ENCODE peak calls at places on chromosomes 4 and X, in eight cellular contexts. One of them, this sample, is unnamed.

GRCh38 chr4:128287159-128287870 is at the start of gene PGRMC2:
- DNase-seq in ovary: peak; percentile 59
- DNase-seq in smooth muscle cell of the brain vasculature: no peak
- DNase-seq in activated naive CD4-positive, alpha-beta T cell treated with anti-CD3 and anti-CD28 coated beads, Interleukin-2, amount 10 ng/mL, durations not matched to agents 7 days and 5 days: no peak
- DNase-seq in A549: peak; percentile 48
- DNase-seq in IMR-90: peak; percentile 37
- DNase-seq in cardiac muscle cell: no peak
- DNase-seq in psoas muscle: no peak
- DNase-seq in this sample: no peak

GRCh38 chr4:179472164-179472563 is 2029.9 kb upstream of the AGA start:
- DNase-seq in ovary: no peak
- DNase-seq in smooth muscle cell of the brain vasculature: no peak
- DNase-seq in activated naive CD4-positive, alpha-beta T cell treated with anti-CD3 and anti-CD28 coated beads, Interleukin-2, amount 10 ng/mL, durations not matched to agents 7 days and 5 days: no peak
- DNase-seq in A549: no peak
- DNase-seq in IMR-90: no peak
- DNase-seq in cardiac muscle cell: no peak
- DNase-seq in psoas muscle: no peak
- DNase-seq in this sample: no peak

GRCh38 chr4:6781113-6781512 is 1.4 kb upstream of the KIAA0232 start:
- DNase-seq in ovary: no peak
- DNase-seq in smooth muscle cell of the brain vasculature: no peak
- DNase-seq in activated naive CD4-positive, alpha-beta T cell treated with anti-CD3 and anti-CD28 coated beads, Interleukin-2, amount 10 ng/mL, durations not matched to agents 7 days and 5 days: no peak
- DNase-seq in A549: no peak
- DNase-seq in IMR-90: no peak
- DNase-seq in cardiac muscle cell: no peak
- DNase-seq in psoas muscle: no peak
- DNase-seq in this sample: peak; percentile 71

GRCh38 chr4:11609751-11610150 is 181.1 kb upstream of the HS3ST1 start:
- DNase-seq in ovary: no peak
- DNase-seq in smooth muscle cell of the brain vasculature: no peak
- DNase-seq in activated naive CD4-positive, alpha-beta T cell treated with anti-CD3 and anti-CD28 coated beads, Interleukin-2, amount 10 ng/mL, durations not matched to agents 7 days and 5 days: no peak
- DNase-seq in A549: no peak
- DNase-seq in IMR-90: no peak
- DNase-seq in cardiac muscle cell: no peak
- DNase-seq in psoas muscle: no peak
- DNase-seq in this sample: no peak

GRCh38 chr4:184359905-184360304 is 114.4 kb downstream of the IRF2 start:
- DNase-seq in ovary: no peak
- DNase-seq in smooth muscle cell of the brain vasculature: no peak
- DNase-seq in activated naive CD4-positive, alpha-beta T cell treated with anti-CD3 and anti-CD28 coated beads, Interleukin-2, amount 10 ng/mL, durations not matched to agents 7 days and 5 days: no peak
- DNase-seq in A549: no peak
- DNase-seq in IMR-90: no peak
- DNase-seq in cardiac muscle cell: no peak
- DNase-seq in psoas muscle: no peak
- DNase-seq in this sample: no peak

GRCh38 chr4:164956766-164957643 is 20.5 kb downstream of the TRIM61 start:
- DNase-seq in ovary: peak; percentile 45
- DNase-seq in smooth muscle cell of the brain vasculature: peak; percentile 18
- DNase-seq in activated naive CD4-positive, alpha-beta T cell treated with anti-CD3 and anti-CD28 coated beads, Interleukin-2, amount 10 ng/mL, durations not matched to agents 7 days and 5 days: peak; percentile 88
- DNase-seq in A549: peak; percentile 78
- DNase-seq in IMR-90: peak; percentile 65
- DNase-seq in cardiac muscle cell: peak; percentile 87
- DNase-seq in psoas muscle: peak; percentile 69
- DNase-seq in this sample: peak; percentile 86

GRCh38 chr4:78222575-78223186 is 165.6 kb downstream of the FRAS1 start:
- DNase-seq in ovary: no peak
- DNase-seq in smooth muscle cell of the brain vasculature: no peak
- DNase-seq in activated naive CD4-positive, alpha-beta T cell treated with anti-CD3 and anti-CD28 coated beads, Interleukin-2, amount 10 ng/mL, durations not matched to agents 7 days and 5 days: no peak
- DNase-seq in A549: no peak
- DNase-seq in IMR-90: no peak
- DNase-seq in cardiac muscle cell: no peak
- DNase-seq in psoas muscle: no peak
- DNase-seq in this sample: no peak

GRCh38 chr4:173489514-173489913 is 40.5 kb downstream of the HAND2 start:
- DNase-seq in ovary: no peak
- DNase-seq in smooth muscle cell of the brain vasculature: no peak
- DNase-seq in activated naive CD4-positive, alpha-beta T cell treated with anti-CD3 and anti-CD28 coated beads, Interleukin-2, amount 10 ng/mL, durations not matched to agents 7 days and 5 days: no peak
- DNase-seq in A549: no peak
- DNase-seq in IMR-90: peak; percentile 86
- DNase-seq in cardiac muscle cell: no peak
- DNase-seq in psoas muscle: no peak
- DNase-seq in this sample: no peak

GRCh38 chr4:680931-681645 is 6.7 kb downstream of the MYL5 start:
- DNase-seq in ovary: peak; percentile 47
- DNase-seq in smooth muscle cell of the brain vasculature: no peak
- DNase-seq in activated naive CD4-positive, alpha-beta T cell treated with anti-CD3 and anti-CD28 coated beads, Interleukin-2, amount 10 ng/mL, durations not matched to agents 7 days and 5 days: peak; percentile 68
- DNase-seq in A549: peak; percentile 24
- DNase-seq in IMR-90: no peak
- DNase-seq in cardiac muscle cell: peak; percentile 81
- DNase-seq in psoas muscle: peak; percentile 76
- DNase-seq in this sample: peak; percentile 86

GRCh38 chr4:19130836-19131235 is 1109.3 kb upstream of the LCORL start:
- DNase-seq in ovary: no peak
- DNase-seq in smooth muscle cell of the brain vasculature: no peak
- DNase-seq in activated naive CD4-positive, alpha-beta T cell treated with anti-CD3 and anti-CD28 coated beads, Interleukin-2, amount 10 ng/mL, durations not matched to agents 7 days and 5 days: no peak
- DNase-seq in A549: no peak
- DNase-seq in IMR-90: peak; percentile 80
- DNase-seq in cardiac muscle cell: no peak
- DNase-seq in psoas muscle: no peak
- DNase-seq in this sample: no peak

GRCh38 chr4:104494822-104495559 is at the start of gene CXXC4:
- DNase-seq in ovary: peak; percentile 78
- DNase-seq in smooth muscle cell of the brain vasculature: no peak
- DNase-seq in activated naive CD4-positive, alpha-beta T cell treated with anti-CD3 and anti-CD28 coated beads, Interleukin-2, amount 10 ng/mL, durations not matched to agents 7 days and 5 days: peak; percentile 23
- DNase-seq in A549: peak; percentile 75
- DNase-seq in IMR-90: peak; percentile 10
- DNase-seq in cardiac muscle cell: peak; percentile 94
- DNase-seq in psoas muscle: peak; percentile 37
- DNase-seq in this sample: peak; percentile 82

GRCh38 chr4:33150139-33150538 is 2430.0 kb downstream of the PCDH7 start:
- DNase-seq in ovary: no peak
- DNase-seq in smooth muscle cell of the brain vasculature: no peak
- DNase-seq in activated naive CD4-positive, alpha-beta T cell treated with anti-CD3 and anti-CD28 coated beads, Interleukin-2, amount 10 ng/mL, durations not matched to agents 7 days and 5 days: no peak
- DNase-seq in A549: no peak
- DNase-seq in IMR-90: no peak
- DNase-seq in cardiac muscle cell: no peak
- DNase-seq in psoas muscle: no peak
- DNase-seq in this sample: no peak

GRCh38 chr4:178423366-178423765 is 981.1 kb upstream of the AGA start:
- DNase-seq in ovary: no peak
- DNase-seq in smooth muscle cell of the brain vasculature: no peak
- DNase-seq in activated naive CD4-positive, alpha-beta T cell treated with anti-CD3 and anti-CD28 coated beads, Interleukin-2, amount 10 ng/mL, durations not matched to agents 7 days and 5 days: no peak
- DNase-seq in A549: no peak
- DNase-seq in IMR-90: no peak
- DNase-seq in cardiac muscle cell: peak; percentile 62
- DNase-seq in psoas muscle: no peak
- DNase-seq in this sample: no peak

GRCh38 chrX:130163350-130163851 is 2.2 kb downstream of the AIFM1 start:
- DNase-seq in ovary: no peak
- DNase-seq in smooth muscle cell of the brain vasculature: no peak
- DNase-seq in activated naive CD4-positive, alpha-beta T cell treated with anti-CD3 and anti-CD28 coated beads, Interleukin-2, amount 10 ng/mL, durations not matched to agents 7 days and 5 days: no peak
- DNase-seq in A549: no peak
- DNase-seq in IMR-90: no peak
- DNase-seq in cardiac muscle cell: no peak
- DNase-seq in psoas muscle: no peak
- DNase-seq in this sample: no peak

GRCh38 chr4:1347410-1347864 is 429 bp downstream of the UVSSA start:
- DNase-seq in ovary: peak; percentile 77
- DNase-seq in smooth muscle cell of the brain vasculature: peak; percentile 47
- DNase-seq in activated naive CD4-positive, alpha-beta T cell treated with anti-CD3 and anti-CD28 coated beads, Interleukin-2, amount 10 ng/mL, durations not matched to agents 7 days and 5 days: peak; percentile 70
- DNase-seq in A549: peak; percentile 49
- DNase-seq in IMR-90: peak; percentile 82
- DNase-seq in cardiac muscle cell: peak; percentile 82
- DNase-seq in psoas muscle: peak; percentile 81
- DNase-seq in this sample: peak; percentile 87

GRCh38 chr4:151833174-151833573 is 72.4 kb upstream of the GATB start:
- DNase-seq in ovary: no peak
- DNase-seq in smooth muscle cell of the brain vasculature: no peak
- DNase-seq in activated naive CD4-positive, alpha-beta T cell treated with anti-CD3 and anti-CD28 coated beads, Interleukin-2, amount 10 ng/mL, durations not matched to agents 7 days and 5 days: no peak
- DNase-seq in A549: no peak
- DNase-seq in IMR-90: no peak
- DNase-seq in cardiac muscle cell: no peak
- DNase-seq in psoas muscle: no peak
- DNase-seq in this sample: no peak

GRCh38 chrX:1386338-1387127 is 5.4 kb downstream of the SLC25A6 start:
- DNase-seq in ovary: no peak
- DNase-seq in smooth muscle cell of the brain vasculature: no peak
- DNase-seq in activated naive CD4-positive, alpha-beta T cell treated with anti-CD3 and anti-CD28 coated beads, Interleukin-2, amount 10 ng/mL, durations not matched to agents 7 days and 5 days: peak; percentile 20
- DNase-seq in A549: no peak
- DNase-seq in IMR-90: no peak
- DNase-seq in cardiac muscle cell: no peak
- DNase-seq in psoas muscle: no peak
- DNase-seq in this sample: peak; percentile 25

GRCh38 chrX:17549005-17549685 is 174.1 kb downstream of the NHS start:
- DNase-seq in ovary: no peak
- DNase-seq in smooth muscle cell of the brain vasculature: no peak
- DNase-seq in activated naive CD4-positive, alpha-beta T cell treated with anti-CD3 and anti-CD28 coated beads, Interleukin-2, amount 10 ng/mL, durations not matched to agents 7 days and 5 days: no peak
- DNase-seq in A549: no peak
- DNase-seq in IMR-90: no peak
- DNase-seq in cardiac muscle cell: peak; percentile 18
- DNase-seq in psoas muscle: no peak
- DNase-seq in this sample: no peak

GRCh38 chrX:14398725-14399124 is 130.6 kb upstream of the GLRA2 start:
- DNase-seq in ovary: no peak
- DNase-seq in smooth muscle cell of the brain vasculature: no peak
- DNase-seq in activated naive CD4-positive, alpha-beta T cell treated with anti-CD3 and anti-CD28 coated beads, Interleukin-2, amount 10 ng/mL, durations not matched to agents 7 days and 5 days: no peak
- DNase-seq in A549: peak; percentile 3
- DNase-seq in IMR-90: no peak
- DNase-seq in cardiac muscle cell: no peak
- DNase-seq in psoas muscle: no peak
- DNase-seq in this sample: no peak

GRCh38 chr4:135418353-135418752 is 1216.8 kb upstream of the PABPC4L start:
- DNase-seq in ovary: no peak
- DNase-seq in smooth muscle cell of the brain vasculature: no peak
- DNase-seq in activated naive CD4-positive, alpha-beta T cell treated with anti-CD3 and anti-CD28 coated beads, Interleukin-2, amount 10 ng/mL, durations not matched to agents 7 days and 5 days: no peak
- DNase-seq in A549: peak; percentile 13
- DNase-seq in IMR-90: peak; percentile 29
- DNase-seq in cardiac muscle cell: no peak
- DNase-seq in psoas muscle: no peak
- DNase-seq in this sample: no peak

GRCh38 chr4:27088491-27088890 is 227.8 kb downstream of the STIM2 start:
- DNase-seq in ovary: no peak
- DNase-seq in smooth muscle cell of the brain vasculature: no peak
- DNase-seq in activated naive CD4-positive, alpha-beta T cell treated with anti-CD3 and anti-CD28 coated beads, Interleukin-2, amount 10 ng/mL, durations not matched to agents 7 days and 5 days: no peak
- DNase-seq in A549: no peak
- DNase-seq in IMR-90: no peak
- DNase-seq in cardiac muscle cell: no peak
- DNase-seq in psoas muscle: no peak
- DNase-seq in this sample: no peak

GRCh38 chr4:100147684-100148083 is 42.6 kb downstream of the DDIT4L start:
- DNase-seq in ovary: no peak
- DNase-seq in smooth muscle cell of the brain vasculature: no peak
- DNase-seq in activated naive CD4-positive, alpha-beta T cell treated with anti-CD3 and anti-CD28 coated beads, Interleukin-2, amount 10 ng/mL, durations not matched to agents 7 days and 5 days: no peak
- DNase-seq in A549: no peak
- DNase-seq in IMR-90: no peak
- DNase-seq in cardiac muscle cell: no peak
- DNase-seq in psoas muscle: no peak
- DNase-seq in this sample: no peak

GRCh38 chr4:2793578-2793919 is 664 bp downstream of the SH3BP2 start:
- DNase-seq in ovary: peak; percentile 42
- DNase-seq in smooth muscle cell of the brain vasculature: no peak
- DNase-seq in activated naive CD4-positive, alpha-beta T cell treated with anti-CD3 and anti-CD28 coated beads, Interleukin-2, amount 10 ng/mL, durations not matched to agents 7 days and 5 days: peak; percentile 49
- DNase-seq in A549: peak; percentile 30
- DNase-seq in IMR-90: peak; percentile 57
- DNase-seq in cardiac muscle cell: no peak
- DNase-seq in psoas muscle: peak; percentile 58
- DNase-seq in this sample: peak; percentile 66

GRCh38 chr4:5921074-5921473 is 28.2 kb upstream of the CRMP1 start:
- DNase-seq in ovary: no peak
- DNase-seq in smooth muscle cell of the brain vasculature: no peak
- DNase-seq in activated naive CD4-positive, alpha-beta T cell treated with anti-CD3 and anti-CD28 coated beads, Interleukin-2, amount 10 ng/mL, durations not matched to agents 7 days and 5 days: no peak
- DNase-seq in A549: no peak
- DNase-seq in IMR-90: no peak
- DNase-seq in cardiac muscle cell: no peak
- DNase-seq in psoas muscle: no peak
- DNase-seq in this sample: no peak

GRCh38 chrX:44039556-44039955 is 66.4 kb upstream of the NDP start:
- DNase-seq in ovary: no peak
- DNase-seq in smooth muscle cell of the brain vasculature: no peak
- DNase-seq in activated naive CD4-positive, alpha-beta T cell treated with anti-CD3 and anti-CD28 coated beads, Interleukin-2, amount 10 ng/mL, durations not matched to agents 7 days and 5 days: no peak
- DNase-seq in A549: no peak
- DNase-seq in IMR-90: no peak
- DNase-seq in cardiac muscle cell: no peak
- DNase-seq in psoas muscle: no peak
- DNase-seq in this sample: no peak

GRCh38 chrX:120223374-120223773 is 27.2 kb upstream of the ZBTB33 start:
- DNase-seq in ovary: no peak
- DNase-seq in smooth muscle cell of the brain vasculature: no peak
- DNase-seq in activated naive CD4-positive, alpha-beta T cell treated with anti-CD3 and anti-CD28 coated beads, Interleukin-2, amount 10 ng/mL, durations not matched to agents 7 days and 5 days: no peak
- DNase-seq in A549: no peak
- DNase-seq in IMR-90: no peak
- DNase-seq in cardiac muscle cell: no peak
- DNase-seq in psoas muscle: no peak
- DNase-seq in this sample: no peak

GRCh38 chr4:187042251-187042650 is 318.6 kb upstream of the FAT1 start:
- DNase-seq in ovary: no peak
- DNase-seq in smooth muscle cell of the brain vasculature: no peak
- DNase-seq in activated naive CD4-positive, alpha-beta T cell treated with anti-CD3 and anti-CD28 coated beads, Interleukin-2, amount 10 ng/mL, durations not matched to agents 7 days and 5 days: no peak
- DNase-seq in A549: no peak
- DNase-seq in IMR-90: no peak
- DNase-seq in cardiac muscle cell: no peak
- DNase-seq in psoas muscle: no peak
- DNase-seq in this sample: no peak

GRCh38 chr4:111941957-111942356 is 203.3 kb upstream of the FAM241A start:
- DNase-seq in ovary: no peak
- DNase-seq in smooth muscle cell of the brain vasculature: no peak
- DNase-seq in activated naive CD4-positive, alpha-beta T cell treated with anti-CD3 and anti-CD28 coated beads, Interleukin-2, amount 10 ng/mL, durations not matched to agents 7 days and 5 days: no peak
- DNase-seq in A549: no peak
- DNase-seq in IMR-90: no peak
- DNase-seq in cardiac muscle cell: no peak
- DNase-seq in psoas muscle: no peak
- DNase-seq in this sample: no peak

GRCh38 chrX:152915541-152916241 is 17.8 kb downstream of the ZNF185 start:
- DNase-seq in ovary: no peak
- DNase-seq in smooth muscle cell of the brain vasculature: peak; percentile 83
- DNase-seq in activated naive CD4-positive, alpha-beta T cell treated with anti-CD3 and anti-CD28 coated beads, Interleukin-2, amount 10 ng/mL, durations not matched to agents 7 days and 5 days: peak; percentile 24
- DNase-seq in A549: peak; percentile 37
- DNase-seq in IMR-90: peak; percentile 79
- DNase-seq in cardiac muscle cell: peak; percentile 44
- DNase-seq in psoas muscle: no peak
- DNase-seq in this sample: no peak

GRCh38 chrX:72041166-72041565 is 90.5 kb downstream of the RTL5 start:
- DNase-seq in ovary: no peak
- DNase-seq in smooth muscle cell of the brain vasculature: no peak
- DNase-seq in activated naive CD4-positive, alpha-beta T cell treated with anti-CD3 and anti-CD28 coated beads, Interleukin-2, amount 10 ng/mL, durations not matched to agents 7 days and 5 days: no peak
- DNase-seq in A549: no peak
- DNase-seq in IMR-90: no peak
- DNase-seq in cardiac muscle cell: no peak
- DNase-seq in psoas muscle: no peak
- DNase-seq in this sample: no peak

GRCh38 chrX:53266914-53267313 is 14.5 kb downstream of the IQSEC2 start:
- DNase-seq in ovary: no peak
- DNase-seq in smooth muscle cell of the brain vasculature: no peak
- DNase-seq in activated naive CD4-positive, alpha-beta T cell treated with anti-CD3 and anti-CD28 coated beads, Interleukin-2, amount 10 ng/mL, durations not matched to agents 7 days and 5 days: no peak
- DNase-seq in A549: no peak
- DNase-seq in IMR-90: no peak
- DNase-seq in cardiac muscle cell: no peak
- DNase-seq in psoas muscle: no peak
- DNase-seq in this sample: no peak

This sample was measured in left ventricle myocardium superior.